ENCODE peak calls at places on chromosomes 12 and 14, in six cellular contexts. Q is left lung; A is Panc1; E is CD8-positive, alpha-beta memory T cell; C is Peyer's patch; M is neural progenitor cell. H is an unnamed sample.

GRCh38 chr12:127257366-127257935 is 1009.5 kb upstream of the TMEM132C start:
- DNase-seq in Q (no peak), C (no peak), M (no peak), E (no peak), A (no peak), H (no peak)

GRCh38 chr12:101570022-101570421 is 24.7 kb upstream of the MYBPC1 start:
- DNase-seq in Q (no peak), M (peak; percentile 12), C (no peak), E (no peak), A (no peak), H (no peak)

GRCh38 chr12:111088409-111088808 is 168.0 kb upstream of the MYL2 start:
- DNase-seq in Q (no peak), E (no peak), A (no peak), M (no peak), C (no peak), H (no peak)

GRCh38 chr12:50790081-50790480 is 26.2 kb downstream of the ATF1 start:
- DNase-seq in M (no peak), C (no peak), A (no peak), E (no peak), Q (no peak), H (no peak)

GRCh38 chr12:125540580-125541204 is 475.5 kb downstream of the AACS start:
- DNase-seq in Q (no peak), E (no peak), M (no peak), C (no peak), A (no peak), H (no peak)

GRCh38 chr14:104049576-104050240 is 35.8 kb upstream of the ASPG start:
- DNase-seq in A (no peak), C (no peak), E (no peak), Q (no peak), M (no peak), H (no peak)

GRCh38 chr12:53179694-53180269 is 740 bp upstream of the ZNF740 start:
- DNase-seq in A (no peak), Q (no peak), M (no peak), E (no peak), C (no peak), H (no peak)

GRCh38 chr12:112524676-112525425 is 106.1 kb downstream of the PTPN11 start:
- DNase-seq in A (no peak), E (no peak), C (no peak), Q (no peak), M (no peak), H (no peak)

GRCh38 chr12:47828967-47829482 is 9.3 kb upstream of the HDAC7 start:
- DNase-seq in A (no peak), Q (peak; percentile 89), C (no peak), E (no peak), M (no peak), H (no peak)

GRCh38 chr14:32137313-32137712 is 60.2 kb downstream of the ARHGAP5 start:
- DNase-seq in M (no peak), A (no peak), C (no peak), E (no peak), Q (no peak), H (no peak)

GRCh38 chr14:24861083-24861630 is 188.8 kb downstream of the STXBP6 start:
- DNase-seq in E (no peak), A (no peak), M (no peak), Q (no peak), C (no peak), H (no peak)

GRCh38 chr14:40122978-40123648 is 690.9 kb upstream of the FBXO33 start:
- DNase-seq in Q (no peak), C (no peak), E (no peak), M (no peak), A (no peak), H (no peak)

GRCh38 chr14:36506732-36507614 is 13.1 kb downstream of the NKX2-1 start:
- DNase-seq in A (no peak), M (no peak), Q (no peak), C (no peak), E (no peak), H (no peak)

GRCh38 chr14:61268797-61269196 is 12.3 kb downstream of the TMEM30B start:
- DNase-seq in A (no peak), E (no peak), M (no peak), Q (no peak), C (no peak), H (no peak)
- H3K27ac ChIP-seq in A (no peak overlapping the region), E (no peak overlapping the region), M (no peak overlapping the region), Q (no peak overlapping the region), C (no peak overlapping the region), H (no peak overlapping the region)

GRCh38 chr14:85273099-85273677 is 256.8 kb upstream of the FLRT2 start:
- DNase-seq in M (no peak), C (no peak), E (no peak), Q (no peak), A (no peak), H (no peak)
- H3K4me3 ChIP-seq in M (no peak overlapping the region), C (no peak overlapping the region), E (no peak overlapping the region), Q (no peak overlapping the region), A (no peak overlapping the region), H (no peak overlapping the region)

DNA sequence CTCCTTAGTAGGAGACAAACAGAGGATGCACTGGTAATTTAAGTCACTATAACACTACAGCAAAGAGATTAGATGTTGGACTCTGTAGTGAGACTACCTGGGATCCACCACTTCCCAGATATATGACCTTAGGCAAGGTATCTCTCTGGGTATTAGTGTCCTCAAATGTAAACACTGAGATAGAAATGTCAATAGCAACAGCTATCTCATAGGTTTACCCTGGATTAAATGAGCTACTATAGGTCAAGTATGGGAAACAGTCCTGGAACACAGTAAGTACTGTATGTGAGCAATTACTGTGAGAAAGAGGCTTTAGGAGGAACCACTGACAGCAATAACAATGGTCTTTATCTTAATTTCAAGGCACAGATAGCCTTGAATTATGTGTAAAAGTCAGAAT is 214.5 kb downstream of the NOVA1 start:
- DNase-seq in A (no peak), E (no peak), C (no peak), Q (no peak), M (no peak), H (no peak)
- H3K9me3 ChIP-seq in A (no peaks in the 10 kb centered on the region), E (no peaks in the 10 kb centered on the region), C (no peaks in the 10 kb centered on the region), Q (peaks cover 3% of the 10 kb centered on the region), M (no peaks in the 10 kb centered on the region), H (peaks cover 6% of the 10 kb centered on the region)

GRCh38 chr12:109997393-109997792 is 1.2 kb upstream of the GIT2 start:
- DNase-seq in M (no peak), C (no peak), Q (no peak), A (no peak), E (no peak), H (no peak)

GRCh38 chr12:109995703-109996482 is at the start of gene GIT2:
- DNase-seq in M (peak; percentile 96), C (peak; percentile 92), A (peak; percentile 70), Q (peak; percentile 98), E (peak; percentile 93), H (peak; percentile 98)

GRCh38 chr12:109998241-109998903 is 858 bp upstream of the ANKRD13A start:
- DNase-seq in M (no peak), C (no peak), Q (no peak), A (no peak), E (no peak), H (no peak)

GRCh38 chr12:109995366-109995702 is 834 bp downstream of the GIT2 start:
- DNase-seq in A (no peak), M (no peak), E (no peak), Q (no peak), C (no peak), H (no peak)

DNA sequence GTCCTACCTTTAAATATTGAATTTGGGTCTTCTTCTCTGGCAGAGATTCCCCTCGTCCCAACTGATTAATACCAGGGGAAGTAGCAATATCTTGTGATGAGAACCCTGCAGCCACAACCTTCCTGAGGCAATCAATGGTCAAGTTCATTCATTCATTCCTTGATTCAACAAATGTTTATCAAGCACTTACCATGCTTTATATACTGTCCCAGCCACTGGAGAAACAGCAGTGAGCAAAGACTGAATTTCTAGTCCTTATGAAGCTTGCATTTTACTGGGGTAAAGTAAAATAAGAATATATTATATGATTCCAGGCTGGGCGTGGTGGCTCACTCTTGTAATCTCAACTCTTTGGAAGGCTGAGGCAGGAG is 300 bp upstream of the GIT2 start:
- DNase-seq in C (no peak), M (no peak), Q (no peak), E (no peak), A (no peak), H (no peak)
- H3K27ac ChIP-seq in C (peak overlapping the region; percentile 87), M (no peak overlapping the region), Q (peak overlapping the region; percentile 99), E (peak overlapping the region; percentile 76), A (peak overlapping the region; percentile 91), H (peak overlapping the region; percentile 88)

GRCh38 chr14:22801716-22802115 is 13.5 kb downstream of the SLC7A7 start:
- DNase-seq in A (no peak), E (no peak), M (no peak), Q (no peak), C (no peak), H (no peak)
- H3K4me3 ChIP-seq in A (no peak overlapping the region), E (no peak overlapping the region), M (no peak overlapping the region), Q (no peak overlapping the region), C (no peak overlapping the region), H (no peak overlapping the region)

DNA sequence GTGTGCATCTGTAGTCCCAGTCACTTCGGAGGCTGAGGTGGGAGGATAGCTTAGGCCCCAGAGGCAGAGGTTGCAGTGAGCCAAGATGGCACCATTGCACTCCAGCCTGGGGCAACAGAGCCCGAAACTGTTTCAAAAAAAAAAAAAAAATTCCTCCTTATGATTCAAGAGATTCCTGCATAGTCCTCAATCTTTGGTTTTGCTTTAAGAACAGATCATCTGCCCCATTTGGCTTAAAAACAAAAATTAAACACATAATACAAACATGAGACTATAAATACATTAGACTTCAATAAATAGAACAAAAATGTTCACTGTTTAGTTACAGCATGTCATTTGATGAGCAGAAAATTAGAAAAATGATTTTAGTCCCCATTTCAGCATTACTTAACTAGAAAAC is 131.2 kb downstream of the PAWR start:
- DNase-seq in A (no peak), M (no peak), C (no peak), E (no peak), Q (no peak), H (no peak)
- H3K9me3 ChIP-seq in A (no peaks in the 10 kb centered on the region), M (no peaks in the 10 kb centered on the region), C (peaks cover 6% of the 10 kb centered on the region), E (no peaks in the 10 kb centered on the region), Q (peaks cover 14% of the 10 kb centered on the region), H (no peaks in the 10 kb centered on the region)

H was measured in CD4-positive, CD25-positive, alpha-beta regulatory T cell.